ENCODE peak calls at places on chromosomes 1 and 21, in nine cellular contexts. H, R, J, I, P, Z, A, X and T are unnamed samples.

GRCh38 chr1:110171134-110171733 is 20.9 kb downstream of the SLC6A17 start:
- DNase-seq in H (no peak), R (no peak), J (no peak), I (no peak), P (no peak), Z (no peak), A (no peak), X (no peak), T (peak; percentile 6)

GRCh38 chr1:14969006-14969405 is 184.5 kb upstream of the TMEM51 start:
- DNase-seq in H (no peak), R (no peak), J (no peak), I (peak; percentile 42), P (no peak), Z (no peak), A (no peak), X (no peak), T (no peak)

GRCh38 chr1:11860586-11860985 is 1.8 kb upstream of the NPPB start:
- DNase-seq in H (no peak), R (no peak), J (no peak), I (no peak), P (no peak), Z (no peak), A (no peak), X (no peak), T (no peak)

GRCh38 chr1:224116131-224116530 is 2.2 kb downstream of the FBXO28 start:
- DNase-seq in H (peak; percentile 60), R (no peak), J (peak; percentile 69), I (peak; percentile 80), P (no peak), Z (peak; percentile 24), A (peak; percentile 72), X (no peak), T (peak; percentile 17)

GRCh38 chr1:2025491-2025981 is 6.4 kb downstream of the GABRD start:
- DNase-seq in H (no peak), R (peak; percentile 28), J (no peak), I (no peak), P (no peak), Z (no peak), A (peak; percentile 85), X (no peak), T (no peak)

GRCh38 chr1:115976900-115977480 is 677 bp downstream of the SLC22A15 start:
- DNase-seq in H (peak; percentile 60), R (no peak), J (peak; percentile 18), I (no peak), P (no peak), Z (no peak), A (peak; percentile 59), X (no peak), T (no peak)

GRCh38 chr1:237470712-237471310 is 419.9 kb downstream of the ZP4 start:
- DNase-seq in H (no peak), R (no peak), J (no peak), I (peak; percentile 54), P (no peak), Z (no peak), A (peak; percentile 95), X (no peak), T (no peak)

GRCh38 chr1:39759436-39759726 is 11.8 kb downstream of the OXCT2 start:
- DNase-seq in H (peak; percentile 28), R (no peak), J (no peak), I (peak; percentile 10), P (no peak), Z (no peak), A (no peak), X (no peak), T (no peak)

GRCh38 chr1:67579623-67580394 is 105.2 kb upstream of the GADD45A start:
- DNase-seq in H (no peak), R (no peak), J (no peak), I (no peak), P (no peak), Z (no peak), A (no peak), X (no peak), T (no peak)

GRCh38 chr1:145828368-145829016 is 4.5 kb downstream of the POLR3C start:
- DNase-seq in H (no peak), R (no peak), J (no peak), I (no peak), P (no peak), Z (no peak), A (no peak), X (no peak), T (no peak)

GRCh38 chr1:169484683-169485426 is 889 bp downstream of the SLC19A2 start:
- DNase-seq in H (peak; percentile 82), R (no peak), J (peak; percentile 80), I (peak; percentile 72), P (no peak), Z (peak; percentile 73), A (peak; percentile 66), X (no peak), T (peak; percentile 52)

GRCh38 chr1:83905315-83905907 is 93.5 kb downstream of the TTLL7 start:
- DNase-seq in H (peak; percentile 54), R (no peak), J (peak; percentile 23), I (peak; percentile 61), P (no peak), Z (no peak), A (peak; percentile 21), X (peak; percentile 5), T (no peak)

GRCh38 chr1:29962831-29963247 is 726.5 kb downstream of the PTPRU start:
- DNase-seq in H (no peak), R (no peak), J (no peak), I (no peak), P (no peak), Z (no peak), A (no peak), X (no peak), T (no peak)

GRCh38 chr1:40898434-40898900 is 36.3 kb upstream of the CITED4 start:
- DNase-seq in H (peak; percentile 33), R (no peak), J (peak; percentile 76), I (peak; percentile 55), P (no peak), Z (no peak), A (peak; percentile 18), X (no peak), T (no peak)

GRCh38 chr1:6508876-6509602 is 17.6 kb upstream of the PLEKHG5 start:
- DNase-seq in H (no peak), R (no peak), J (no peak), I (no peak), P (no peak), Z (no peak), A (peak; percentile 90), X (no peak), T (no peak)

GRCh38 chr21:34888569-34889286 is 160.4 kb downstream of the RUNX1 start:
- DNase-seq in H (peak; percentile 98), R (peak; percentile 54), J (peak; percentile 96), I (peak; percentile 95), P (peak; percentile 63), Z (peak; percentile 91), A (peak; percentile 95), X (peak; percentile 86), T (peak; percentile 90)

GRCh38 chr1:110255388-110255787 is 45.3 kb downstream of the KCNC4 start:
- DNase-seq in H (no peak), R (no peak), J (no peak), I (no peak), P (no peak), Z (no peak), A (no peak), X (peak; percentile 57), T (no peak)

GRCh38 chr1:245860681-245861552 is 646.2 kb downstream of the SMYD3 start:
- DNase-seq in H (peak; percentile 83), R (no peak), J (peak; percentile 93), I (no peak), P (no peak), Z (peak; percentile 42), A (no peak), X (no peak), T (peak; percentile 95)

GRCh38 chr21:43289966-43290365 is 121.2 kb downstream of the CRYAA start:
- DNase-seq in H (no peak), R (no peak), J (no peak), I (no peak), P (no peak), Z (no peak), A (no peak), X (no peak), T (no peak)

GRCh38 chr1:164369698-164370365 is 189.2 kb upstream of the PBX1 start:
- DNase-seq in H (no peak), R (no peak), J (no peak), I (no peak), P (no peak), Z (no peak), A (no peak), X (no peak), T (no peak)

GRCh38 chr1:202807926-202808757 is at the start of gene KDM5B:
- DNase-seq in H (peak; percentile 92), R (peak; percentile 46), J (peak; percentile 76), I (peak; percentile 82), P (no peak), Z (peak; percentile 78), A (peak; percentile 84), X (peak; percentile 69), T (peak; percentile 56)

GRCh38 chr1:150511551-150511950 is 3.6 kb downstream of the ECM1 start:
- DNase-seq in H (no peak), R (no peak), J (no peak), I (no peak), P (no peak), Z (no peak), A (no peak), X (no peak), T (no peak)

GRCh38 chr1:31987231-31987630 is 26.4 kb upstream of the KHDRBS1 start:
- DNase-seq in H (no peak), R (no peak), J (no peak), I (no peak), P (no peak), Z (no peak), A (no peak), X (no peak), T (no peak)

GRCh38 chr1:19775317-19775716 is 24.4 kb downstream of the TMCO4 start:
- DNase-seq in H (no peak), R (no peak), J (peak; percentile 18), I (peak; percentile 24), P (no peak), Z (no peak), A (no peak), X (no peak), T (no peak)

GRCh38 chr1:63679076-63679475 is 85.9 kb downstream of the PGM1 start:
- DNase-seq in H (peak; percentile 45), R (no peak), J (peak; percentile 37), I (peak; percentile 32), P (no peak), Z (peak; percentile 51), A (no peak), X (no peak), T (no peak)

GRCh38 chr1:94327001-94327685 is 89.8 kb upstream of the ARHGAP29 start:
- DNase-seq in H (peak; percentile 80), R (no peak), J (peak; percentile 68), I (peak; percentile 70), P (no peak), Z (peak; percentile 35), A (no peak), X (peak; percentile 82), T (no peak)

GRCh38 chr1:160471253-160471652 is 51.8 kb downstream of the SLAMF6 start:
- DNase-seq in H (no peak), R (no peak), J (no peak), I (no peak), P (no peak), Z (no peak), A (no peak), X (no peak), T (no peak)

GRCh38 chr1:198113302-198113701 is 43.5 kb upstream of the NEK7 start:
- DNase-seq in H (peak; percentile 62), R (no peak), J (peak; percentile 72), I (no peak), P (no peak), Z (peak; percentile 48), A (no peak), X (no peak), T (no peak)

GRCh38 chr21:42401164-42401563 is 2.5 kb upstream of the UBASH3A start:
- DNase-seq in H (no peak), R (no peak), J (no peak), I (no peak), P (no peak), Z (no peak), A (no peak), X (no peak), T (no peak)

GRCh38 chr1:172288611-172289010 is 131.9 kb upstream of the C1orf105 start:
- DNase-seq in H (no peak), R (no peak), J (no peak), I (no peak), P (no peak), Z (no peak), A (no peak), X (no peak), T (no peak)

GRCh38 chr1:160400646-160401486 is 502 bp downstream of the VANGL2 start:
- DNase-seq in H (no peak), R (no peak), J (no peak), I (no peak), P (no peak), Z (no peak), A (no peak), X (no peak), T (no peak)